ENCODE peak calls at places on chromosomes 4 and X, in five cellular contexts. Y, F, N, L and S are unnamed samples.
A peak's percentile ranks its signal among the peaks of the same experiment; 100 is the strongest.

GRCh38 chrX:16119353-16120220 is 3.8 kb upstream of the GRPR start:
- DNase-seq in Y (no peak), F (peak; percentile 84), N (no peak), L (no peak), S (no peak)

GRCh38 chr4:21203416-21203815 is 503.2 kb downstream of the PACRGL start:
- DNase-seq in Y (no peak), F (no peak), N (no peak), L (no peak), S (no peak)

GRCh38 chrX:63387411-63387810 is 36.3 kb upstream of the SPIN4 start:
- DNase-seq in Y (no peak), F (no peak), N (no peak), L (no peak), S (no peak)

GRCh38 chr4:153651961-153652784 is 31.9 kb upstream of the TLR2 start:
- DNase-seq in Y (peak; percentile 77), F (no peak), N (no peak), L (no peak), S (no peak)

GRCh38 chr4:168739851-168740250 is 243.0 kb downstream of the PALLD start:
- DNase-seq in Y (no peak), F (no peak), N (no peak), L (no peak), S (no peak)

GRCh38 chrX:146278381-146278780 is 460.8 kb downstream of the SLITRK2 start:
- DNase-seq in Y (no peak), F (no peak), N (no peak), L (no peak), S (no peak)

GRCh38 chr4:40990899-40991265 is 223.5 kb downstream of the APBB2 start:
- DNase-seq in Y (no peak), F (peak; percentile 90), N (no peak), L (no peak), S (no peak)

GRCh38 chr4:55409468-55410171 is 13.9 kb downstream of the TMEM165 start:
- DNase-seq in Y (no peak), F (peak; percentile 59), N (no peak), L (no peak), S (no peak)

GRCh38 chrX:56803849-56804681 is 75.0 kb downstream of the NBDY start:
- DNase-seq in Y (no peak), F (no peak), N (no peak), L (no peak), S (no peak)

GRCh38 chrX:150848914-150849365 is 49.5 kb downstream of the CD99L2 start:
- DNase-seq in Y (peak; percentile 93), F (no peak), N (no peak), L (no peak), S (no peak)

GRCh38 chr4:3483471-3483921 is 20.4 kb downstream of the DOK7 start:
- DNase-seq in Y (peak; percentile 11), F (no peak), N (no peak), L (no peak), S (no peak)